ENCODE peak calls at places on chromosome 15, in seven cellular contexts. W, A, I, Z, X, H and N are unnamed samples.

GRCh38 chr15:36614016-36614415 is 34.6 kb downstream of the CDIN1 start:
- DNase-seq in W (no peak), A (no peak), I (no peak), Z (no peak), X (no peak), H (no peak), N (no peak)

GRCh38 chr15:60423540-60423939 is 25.8 kb upstream of the ANXA2 start:
- DNase-seq in W (no peak), A (no peak), I (peak), Z (peak), X (peak), H (no peak), N (no peak)

GRCh38 chr15:39976291-39977274 is 42.7 kb downstream of the EIF2AK4 start:
- DNase-seq in W (no peak), A (no peak), I (no peak), Z (no peak), X (peak), H (no peak), N (no peak)

GRCh38 chr15:62326460-62327011 is 161.5 kb upstream of the C2CD4B start:
- DNase-seq in W (no peak), A (no peak), I (no peak), Z (no peak), X (peak), H (no peak), N (no peak)

GRCh38 chr15:33071451-33071850 is 123.1 kb downstream of the FMN1 start:
- DNase-seq in W (no peak), A (no peak), I (no peak), Z (no peak), X (no peak), H (no peak), N (no peak)

GRCh38 chr15:22979699-22980188 is 424 bp downstream of the CYFIP1 start:
- DNase-seq in W (no peak), A (peak), I (no peak), Z (no peak), X (peak), H (peak), N (no peak)

GRCh38 chr15:68113273-68113672 is 59.2 kb downstream of the PIAS1 start:
- DNase-seq in W (no peak), A (no peak), I (no peak), Z (no peak), X (no peak), H (no peak), N (no peak)

GRCh38 chr15:70806992-70807712 is 43.8 kb upstream of the UACA start:
- DNase-seq in W (no peak), A (no peak), I (no peak), Z (no peak), X (no peak), H (no peak), N (no peak)

GRCh38 chr15:68819451-68820204 is 1.1 kb downstream of the ANP32A start:
- DNase-seq in W (no peak), A (peak), I (no peak), Z (no peak), X (peak), H (peak), N (peak)

GRCh38 chr15:58497036-58497785 is 65.4 kb downstream of the LIPC start:
- DNase-seq in W (no peak), A (no peak), I (no peak), Z (no peak), X (no peak), H (no peak), N (no peak)

GRCh38 chr15:65008989-65009388 is 19.3 kb upstream of the SPG21 start:
- DNase-seq in W (no peak), A (no peak), I (no peak), Z (no peak), X (no peak), H (no peak), N (peak)